ENCODE peak calls at places on chromosomes 12 and 14, in ten cellular contexts. Q, O, E, A, P, S, D, Y, X and G are unnamed samples.

GRCh38 chr12:124443929-124444712 is 123.3 kb downstream of the NCOR2 start:
- DNase-seq in Y (no peak), X (peak; percentile 20), E (no peak), P (peak; percentile 14), S (no peak), A (no peak), D (no peak), O (no peak), Q (no peak), G (no peak)

GRCh38 chr12:80186727-80187217 is 87.4 kb downstream of the OTOGL start:
- DNase-seq in A (peak; percentile 50), E (peak; percentile 54), X (peak; percentile 84), Y (peak; percentile 93), S (peak; percentile 91), P (no peak), D (peak; percentile 5), Q (peak; percentile 62), O (no peak), G (peak; percentile 35)

GRCh38 chr12:53844989-53845836 is 93.4 kb upstream of the HOXC13 start:
- DNase-seq in Q (peak; percentile 85), Y (peak; percentile 14), O (no peak), S (peak; percentile 83), X (no peak), A (no peak), E (no peak), D (no peak), P (no peak), G (no peak)

GRCh38 chr12:48813464-48814312 is 4.6 kb upstream of the CACNB3 start:
- DNase-seq in D (no peak), P (no peak), S (no peak), Y (peak; percentile 38), E (no peak), A (no peak), Q (no peak), X (no peak), O (no peak), G (no peak)

GRCh38 chr12:57657744-57658143 is 24.7 kb upstream of the B4GALNT1 start:
- DNase-seq in P (no peak), D (no peak), Q (no peak), Y (no peak), O (no peak), A (no peak), X (no peak), E (no peak), S (peak; percentile 2), G (no peak)

GRCh38 chr12:15364221-15365170 is 42.2 kb downstream of the PTPRO start:
- DNase-seq in Y (peak; percentile 49), A (no peak), O (no peak), X (no peak), P (no peak), S (peak; percentile 4), Q (no peak), E (no peak), D (no peak), G (no peak)

GRCh38 chr14:102234331-102235264 is 70.4 kb downstream of the MOK start:
- DNase-seq in Y (no peak), O (no peak), X (no peak), A (no peak), S (peak; percentile 72), E (no peak), D (no peak), Q (no peak), P (no peak), G (no peak)

GRCh38 chr12:93571854-93572711 is at the start of gene SOCS2:
- DNase-seq in Y (peak; percentile 38), O (peak; percentile 11), Q (no peak), X (no peak), A (no peak), P (peak; percentile 55), S (peak; percentile 15), D (peak; percentile 16), E (peak; percentile 59), G (peak; percentile 69)

GRCh38 chr12:21527451-21528180 is 1.5 kb downstream of the SPX start:
- DNase-seq in Q (peak; percentile 32), E (peak; percentile 79), X (no peak), O (peak; percentile 67), A (peak; percentile 83), D (peak; percentile 46), P (peak; percentile 57), Y (peak; percentile 53), S (peak; percentile 66), G (no peak)

GRCh38 chr12:481422-481821 is 21.7 kb downstream of the B4GALNT3 start:
- DNase-seq in E (no peak), P (no peak), A (no peak), S (peak; percentile 86), X (no peak), Y (no peak), Q (no peak), O (no peak), D (no peak), G (no peak)